ENCODE peak calls at places on chromosomes 16 and 17, in four cellular contexts. Y, Q, F and C are unnamed samples.

GRCh38 chr17:37833237-37833859 is 88.5 kb upstream of the HNF1B start:
- DNase-seq in Y (no peak), Q (no peak), F (no peak), C (no peak)

GRCh38 chr16:84826558-84826941 is 6.8 kb downstream of the CRISPLD2 start:
- DNase-seq in Y (no peak), Q (peak), F (peak), C (no peak)

GRCh38 chr17:73902416-73903181 is 258.4 kb upstream of the SDK2 start:
- DNase-seq in Q (no peak), Y (peak), F (peak), C (no peak)

GRCh38 chr16:28168991-28169554 is 42.7 kb downstream of the XPO6 start:
- DNase-seq in Q (no peak), Y (no peak), F (no peak), C (no peak)

GRCh38 chr16:15772579-15773293 is 84.1 kb downstream of the MYH11 start:
- DNase-seq in Y (no peak), F (no peak), Q (no peak), C (no peak)

GRCh38 chr16:48965391-48965790 is 316.2 kb downstream of the CBLN1 start:
- DNase-seq in F (no peak), Y (no peak), Q (no peak), C (no peak)

GRCh38 chr17:80849119-80849518 is 142.5 kb upstream of the CHMP6 start:
- DNase-seq in Y (no peak), F (no peak), Q (peak), C (no peak)

GRCh38 chr17:80002690-80003490 is 32.8 kb downstream of the TBC1D16 start:
- DNase-seq in F (no peak), Q (no peak), Y (no peak), C (no peak)

GRCh38 chr17:8359769-8360168 is 16.7 kb downstream of the KRABD2 start:
- DNase-seq in F (no peak), Y (no peak), Q (no peak), C (no peak)

GRCh38 chr17:75850928-75851692 is 4.0 kb downstream of the WBP2 start:
- DNase-seq in Y (no peak), Q (peak), F (no peak), C (no peak)

GRCh38 chr16:19542138-19542821 is 13.2 kb upstream of the VPS35L start:
- DNase-seq in F (no peak), Q (no peak), Y (no peak), C (no peak)

GRCh38 chr16:30746638-30747160 is 1.5 kb upstream of the PHKG2 start:
- DNase-seq in F (no peak), Y (no peak), Q (no peak), C (no peak)

GRCh38 chr17:40075216-40076100 is 12.7 kb downstream of the THRA start:
- DNase-seq in F (peak), Q (peak), Y (peak), C (peak)

GRCh38 chr16:16013812-16014211 is 64.4 kb downstream of the ABCC1 start:
- DNase-seq in F (no peak), Y (no peak), Q (no peak), C (no peak)

GRCh38 chr16:11076259-11077018 is 132.1 kb downstream of the CLEC16A start:
- DNase-seq in Q (peak), Y (peak), F (no peak), C (no peak)

GRCh38 chr16:69720822-69721430 is 5.4 kb downstream of the NQO1 start:
- DNase-seq in Y (no peak), F (no peak), Q (no peak), C (no peak)

GRCh38 chr16:1105888-1106620 is 10.0 kb upstream of the C1QTNF8 start:
- DNase-seq in F (peak), Y (peak), Q (peak), C (peak)

GRCh38 chr17:59746849-59747445 is 39.5 kb downstream of the VMP1 start:
- DNase-seq in F (no peak), Q (no peak), Y (no peak), C (no peak)

GRCh38 chr16:17470871-17471744 is at the start of gene XYLT1:
- DNase-seq in Y (peak), F (peak), Q (peak), C (peak)

GRCh38 chr17:1122681-1123396 is 56.9 kb downstream of the ABR start:
- DNase-seq in Q (peak), Y (peak), F (peak), C (peak)

GRCh38 chr16:65123846-65124513 is 2.1 kb upstream of the CDH11 start:
- DNase-seq in Y (no peak), F (no peak), Q (peak), C (no peak)

GRCh38 chr16:5944971-5945370 is 847.4 kb upstream of the EEF2KMT start:
- DNase-seq in F (no peak), Y (no peak), Q (no peak), C (no peak)

GRCh38 chr17:9363440-9364350 is 211.9 kb downstream of the STX8 start:
- DNase-seq in Q (no peak), Y (no peak), F (no peak), C (no peak)

GRCh38 chr17:47694018-47694817 is at the start of gene TBKBP1:
- DNase-seq in Q (peak), Y (peak), F (peak), C (no peak)

GRCh38 chr17:29292992-29293889 is 707 bp downstream of the NUFIP2 start:
- DNase-seq in Y (peak), F (peak), Q (peak), C (peak)

GRCh38 chr16:68884867-68885266 is 41.5 kb downstream of the TANGO6 start:
- DNase-seq in Y (no peak), Q (no peak), F (no peak), C (no peak)

GRCh38 chr17:39753514-39754160 is 15.9 kb downstream of the GRB7 start:
- DNase-seq in Q (peak), F (peak), Y (peak), C (peak)

GRCh38 chr17:17659340-17659739 is 21.9 kb upstream of the RAI1 start:
- DNase-seq in Q (no peak), Y (no peak), F (no peak), C (no peak)

GRCh38 chr17:81241648-81242420 is 2.7 kb downstream of the NDUFAF8 start:
- DNase-seq in F (peak), Y (peak), Q (no peak), C (peak)

GRCh38 chr16:86836503-86837125 is 258.3 kb downstream of the FOXL1 start:
- DNase-seq in F (no peak), Q (no peak), Y (no peak), C (no peak)

GRCh38 chr16:58009856-58010416 is 8.7 kb downstream of the USB1 start:
- DNase-seq in F (peak), Y (no peak), Q (no peak), C (no peak)

GRCh38 chr16:58013201-58013956 is 12.2 kb downstream of the USB1 start:
- DNase-seq in F (no peak), Q (no peak), Y (no peak), C (no peak)

GRCh38 chr16:58010886-58011285 is 9.7 kb downstream of the USB1 start:
- DNase-seq in F (no peak), Y (no peak), Q (no peak), C (no peak)

GRCh38 chr16:58012481-58012880 is 11.3 kb downstream of the USB1 start:
- DNase-seq in Q (no peak), F (no peak), Y (no peak), C (no peak)

GRCh38 chr16:58011652-58012051 is 10.4 kb downstream of the USB1 start:
- DNase-seq in Y (no peak), Q (no peak), F (no peak), C (no peak)
- TF ChIP-seq CTCF in Y (no peak), Q (no peak), F (no peak), C (no peak)

GRCh38 chr16:67752641-67753040 is 33.5 kb upstream of the GFOD2 start:
- DNase-seq in Q (no peak), F (no peak), Y (no peak), C (no peak)
- TF ChIP-seq CTCF in Q (no peak), F (no peak), Y (no peak), C (no peak)

DNA sequence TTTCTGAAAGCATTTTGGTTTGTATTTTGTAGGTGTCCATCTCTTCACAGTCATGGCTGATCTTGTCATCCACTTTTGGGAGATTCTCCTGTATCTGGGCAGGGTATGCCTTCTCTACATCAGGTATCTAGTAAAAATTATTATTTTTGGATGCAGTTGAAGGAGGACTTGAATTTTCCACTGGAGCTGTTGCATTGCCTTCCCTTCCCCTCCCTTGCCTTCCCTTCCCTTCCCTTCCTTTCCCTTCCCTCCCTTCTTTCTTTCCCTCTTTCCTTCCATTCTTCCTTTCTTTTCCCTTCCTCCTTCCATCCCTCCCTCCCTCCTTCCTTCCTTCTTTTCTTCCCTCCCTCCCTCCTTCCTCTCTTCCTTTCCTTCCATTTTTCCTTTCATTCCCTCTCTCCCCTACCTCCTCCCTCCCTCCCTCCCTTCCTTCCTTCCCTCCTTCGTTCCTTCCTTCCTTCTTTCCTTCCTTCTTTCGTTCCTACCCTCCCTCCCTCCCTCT is 33.8 kb upstream of the CPHXL start:
- DNase-seq in Y (no peak), F (no peak), Q (no peak), C (no peak)
- TF ChIP-seq CTCF in Y (no peak), F (no peak), Q (no peak), C (no peak)

DNA sequence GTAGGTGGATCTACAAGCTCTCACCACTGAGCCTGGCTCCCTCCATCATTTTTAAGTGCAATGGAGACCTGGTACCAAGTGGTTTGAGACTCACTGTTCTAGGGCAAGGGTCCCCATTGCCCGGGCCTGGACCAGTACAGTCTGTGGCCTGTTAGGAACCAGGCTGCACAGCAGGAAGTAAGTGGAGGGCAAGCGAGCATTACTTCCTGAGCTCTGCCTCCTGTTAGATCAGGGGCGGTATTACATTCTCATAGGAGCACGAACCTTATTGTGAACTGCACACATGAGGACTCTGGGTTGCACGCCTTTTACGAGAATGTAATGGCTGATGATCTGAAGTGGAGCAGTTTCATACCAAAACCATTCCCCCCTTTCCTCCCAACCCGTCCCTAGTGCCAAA is 6.8 kb upstream of the ZNF594 start:
- DNase-seq in F (no peak), Q (no peak), Y (no peak), C (no peak)
- TF ChIP-seq CTCF in F (no peak), Q (no peak), Y (no peak), C (no peak)

DNA sequence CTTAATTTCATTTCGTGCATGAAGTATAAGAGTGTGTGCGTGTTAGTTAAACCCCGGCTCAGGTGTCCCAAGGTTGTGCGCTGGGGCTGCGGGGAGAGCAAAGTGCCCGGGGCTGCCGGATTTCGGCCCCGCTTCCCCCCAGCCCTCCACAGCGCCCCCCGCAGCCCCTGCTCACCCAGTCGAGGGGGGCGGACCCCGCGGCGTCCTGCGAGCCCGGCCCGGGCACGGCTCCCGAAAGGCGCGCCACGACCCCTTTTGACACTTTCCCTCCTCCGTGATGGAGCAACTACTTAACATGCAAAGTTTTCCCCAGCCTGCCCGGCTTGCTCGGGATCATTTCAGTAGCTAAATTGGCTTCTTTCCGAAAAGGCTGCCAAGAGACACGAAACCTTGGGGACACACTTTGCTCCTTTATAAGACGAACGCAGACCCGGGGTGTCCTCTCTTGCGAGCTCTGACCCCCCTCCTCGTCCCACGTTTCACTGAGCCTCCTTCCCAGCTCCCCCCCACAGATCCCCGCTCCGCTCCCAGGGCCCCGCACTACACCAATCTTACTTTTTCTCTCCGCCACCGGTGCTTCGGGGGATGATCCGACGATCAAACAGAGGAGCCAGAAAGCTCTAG is 589 bp downstream of the C17orf58 start:
- DNase-seq in F (peak), Q (peak), Y (peak), C (peak)
- TF ChIP-seq CTCF in F (peak), Q (no peak), Y (no peak), C (no peak)

GRCh38 chr16:75801307-75801706 is 75.0 kb upstream of the CPHXL start:
- DNase-seq in Q (no peak), F (no peak), Y (no peak), C (no peak)
- TF ChIP-seq CTCF in Q (no peak), F (no peak), Y (peak), C (no peak)

DNA sequence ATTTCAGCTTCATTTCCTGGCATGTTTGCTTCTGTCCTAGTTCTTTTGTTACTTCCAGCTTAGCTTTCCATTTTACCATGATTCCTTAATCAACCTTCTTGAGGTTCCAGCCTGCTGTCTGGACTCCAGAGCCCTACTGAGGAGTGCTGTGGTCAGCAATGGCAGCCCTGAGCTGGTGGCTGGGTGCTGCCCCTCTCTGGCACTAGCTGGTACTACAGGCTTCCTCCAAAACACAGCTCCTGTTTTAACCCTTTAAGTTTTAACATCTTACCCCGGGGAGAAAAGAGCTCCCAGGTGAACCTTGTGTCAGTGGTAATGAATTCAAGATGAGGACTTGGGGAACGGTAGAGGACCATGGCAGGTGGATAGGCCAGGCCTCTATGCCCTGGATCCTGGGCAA is 395.5 kb downstream of the TMEM114 start:
- DNase-seq in Q (no peak), F (no peak), Y (peak), C (no peak)
- TF ChIP-seq CTCF in Q (no peak), F (peak), Y (peak), C (no peak)

GRCh38 chr16:53542283-53542682 is 39.3 kb upstream of the AKTIP start:
- DNase-seq in Y (no peak), Q (no peak), F (no peak), C (no peak)
- TF ChIP-seq CTCF in Y (no peak), Q (no peak), F (no peak), C (no peak)